ENCODE peak calls at places on chromosomes 1 and 21, in nine cellular contexts. E, N, K, X, B, H, R, M and G are unnamed samples.

GRCh38 chr1:203528098-203528497 is 34.1 kb downstream of the OPTC start:
- DNase-seq in N (no peak), M (no peak), E (no peak), H (no peak), K (no peak), X (no peak), B (no peak), R (no peak), G (no peak)

GRCh38 chr1:160768295-160768657 is 27.7 kb upstream of the LY9 start:
- DNase-seq in E (no peak), R (no peak), B (no peak), H (no peak), N (no peak), K (peak), X (peak), M (peak), G (peak)

GRCh38 chr1:59393211-59394180 is 96.6 kb downstream of the FGGY start:
- DNase-seq in R (no peak), M (peak), B (no peak), N (peak), E (no peak), H (peak), X (no peak), K (peak), G (no peak)

GRCh38 chr1:57724535-57724934 is 300.7 kb upstream of the DAB1 start:
- DNase-seq in N (no peak), H (no peak), E (no peak), R (no peak), K (no peak), M (no peak), X (no peak), B (no peak), G (no peak)

GRCh38 chr1:24107462-24108225 is 4.3 kb downstream of the MYOM3 start:
- DNase-seq in K (peak), N (no peak), B (peak), R (no peak), X (no peak), H (no peak), M (peak), E (no peak), G (no peak)

GRCh38 chr1:167746013-167746672 is 24.4 kb downstream of the MPZL1 start:
- DNase-seq in E (no peak), B (no peak), R (no peak), N (no peak), X (no peak), M (no peak), H (no peak), K (no peak), G (no peak)

GRCh38 chr21:36910581-36911307 is 55.7 kb downstream of the HLCS start:
- DNase-seq in X (no peak), H (no peak), B (no peak), N (no peak), M (no peak), K (no peak), R (no peak), E (no peak), G (no peak)

GRCh38 chr1:33220701-33221384 is 35.4 kb upstream of the ZNF362 start:
- DNase-seq in M (no peak), R (no peak), E (no peak), B (no peak), H (no peak), K (no peak), X (no peak), N (no peak), G (no peak)

GRCh38 chr21:44853601-44854390 is 19.7 kb downstream of the PTTG1IP start:
- DNase-seq in K (no peak), B (no peak), H (no peak), M (peak), E (no peak), X (no peak), N (no peak), R (no peak), G (peak)

GRCh38 chr1:198937231-198938031 is 298.6 kb downstream of the PTPRC start:
- DNase-seq in X (peak), B (peak), E (no peak), N (no peak), M (peak), R (peak), K (peak), H (no peak), G (peak)

GRCh38 chr1:22665752-22666151 is 12.7 kb downstream of the C1QB start:
- DNase-seq in N (no peak), E (no peak), M (peak), K (no peak), H (no peak), B (peak), X (peak), R (no peak), G (peak)

GRCh38 chr1:214439352-214440119 is 111.9 kb downstream of the PTPN14 start:
- DNase-seq in H (peak), X (peak), M (peak), K (peak), B (no peak), R (peak), N (no peak), E (no peak), G (peak)

GRCh38 chr1:3695326-3696217 is 43.3 kb downstream of the TP73 start:
- DNase-seq in M (peak), N (no peak), R (peak), X (peak), E (no peak), B (peak), H (peak), K (peak), G (peak)

GRCh38 chr21:38319781-38320180 is 63.0 kb downstream of the KCNJ15 start:
- DNase-seq in M (no peak), N (no peak), X (no peak), K (no peak), E (no peak), R (no peak), B (no peak), H (no peak), G (no peak)

GRCh38 chr21:34528131-34528561 is 16.1 kb upstream of the KCNE1 start:
- DNase-seq in K (no peak), N (no peak), R (no peak), X (no peak), M (no peak), B (no peak), E (no peak), H (no peak), G (no peak)

GRCh38 chr1:34695580-34695979 is 59.3 kb upstream of the GJB5 start:
- DNase-seq in X (no peak), M (no peak), E (no peak), N (no peak), R (no peak), K (no peak), H (no peak), B (no peak), G (no peak)

GRCh38 chr1:33713058-33713877 is 150.6 kb upstream of the HMGB4 start:
- DNase-seq in K (no peak), N (no peak), H (no peak), R (no peak), X (no peak), M (no peak), E (no peak), B (no peak), G (no peak)

GRCh38 chr1:156136970-156137483 is 16.4 kb upstream of the SEMA4A start:
- DNase-seq in R (no peak), B (no peak), M (no peak), N (no peak), H (no peak), X (no peak), K (no peak), E (no peak), G (no peak)

GRCh38 chr1:236957235-236957634 is 47.0 kb downstream of the MT1HL1 start:
- DNase-seq in X (no peak), H (no peak), K (no peak), M (no peak), N (no peak), B (no peak), E (no peak), R (no peak), G (no peak)

GRCh38 chr1:247291835-247292561 is 36.1 kb downstream of the VN1R5 start:
- DNase-seq in R (no peak), N (peak), K (no peak), E (no peak), H (no peak), B (no peak), X (no peak), M (no peak), G (no peak)

GRCh38 chr1:156707486-156708244 is 2.3 kb upstream of the CRABP2 start:
- DNase-seq in M (no peak), X (no peak), K (no peak), R (no peak), B (no peak), N (no peak), H (no peak), E (no peak), G (no peak)

GRCh38 chr1:211155040-211155439 is 21.1 kb upstream of the KCNH1 start:
- DNase-seq in X (no peak), H (no peak), E (no peak), M (no peak), B (no peak), R (no peak), K (no peak), N (no peak), G (no peak)

GRCh38 chr1:51671527-51672325 is 54.8 kb downstream of the OSBPL9 start:
- DNase-seq in E (no peak), X (no peak), B (peak), H (no peak), N (no peak), M (no peak), R (no peak), K (no peak), G (no peak)

GRCh38 chr1:170586321-170586855 is 54.4 kb downstream of the GORAB start:
- DNase-seq in N (peak), E (no peak), K (no peak), B (no peak), H (no peak), R (no peak), X (no peak), M (no peak), G (no peak)

GRCh38 chr1:209937996-209938959 is at the start of gene SYT14:
- DNase-seq in B (peak), H (no peak), X (no peak), E (no peak), R (no peak), K (peak), N (no peak), M (no peak), G (peak)

GRCh38 chr1:93805027-93805426 is 74.0 kb downstream of the DNTTIP2 start:
- DNase-seq in R (no peak), N (no peak), H (no peak), X (no peak), M (no peak), B (no peak), E (no peak), K (no peak), G (no peak)

GRCh38 chr1:184112176-184112948 is 60.8 kb downstream of the TSEN15 start:
- DNase-seq in M (no peak), X (no peak), K (no peak), R (no peak), B (no peak), H (no peak), E (no peak), N (no peak), G (no peak)

GRCh38 chr21:19922122-19922521 is 1076.1 kb upstream of the NCAM2 start:
- DNase-seq in X (no peak), N (no peak), M (no peak), B (no peak), E (no peak), H (no peak), R (no peak), K (no peak), G (no peak)

GRCh38 chr1:3491291-3492246 is 37.1 kb downstream of the ARHGEF16 start:
- DNase-seq in R (peak), X (peak), H (peak), K (peak), B (no peak), M (peak), E (no peak), N (peak), G (peak)

GRCh38 chr1:30898031-30898815 is 10.3 kb downstream of the SDC3 start:
- DNase-seq in X (no peak), R (no peak), N (no peak), B (no peak), H (no peak), E (no peak), K (no peak), M (no peak), G (peak)

GRCh38 chr21:41868062-41868710 is 11.0 kb downstream of the PRDM15 start:
- DNase-seq in X (no peak), B (no peak), N (no peak), M (peak), H (no peak), R (no peak), K (no peak), E (no peak), G (no peak)

GRCh38 chr1:167447521-167448136 is 70.7 kb downstream of the CD247 start:
- DNase-seq in H (no peak), X (peak), R (no peak), N (no peak), B (peak), K (no peak), M (peak), E (no peak), G (peak)

GRCh38 chr1:3788756-3789420 is 7.4 kb downstream of the LRRC47 start:
- DNase-seq in M (no peak), N (no peak), X (no peak), B (no peak), H (no peak), R (no peak), K (no peak), E (no peak), G (no peak)

GRCh38 chr1:16302709-16303627 is 49.3 kb downstream of the FBXO42 start:
- DNase-seq in H (no peak), K (no peak), E (no peak), X (peak), N (no peak), R (no peak), M (no peak), B (no peak), G (peak)

DNA sequence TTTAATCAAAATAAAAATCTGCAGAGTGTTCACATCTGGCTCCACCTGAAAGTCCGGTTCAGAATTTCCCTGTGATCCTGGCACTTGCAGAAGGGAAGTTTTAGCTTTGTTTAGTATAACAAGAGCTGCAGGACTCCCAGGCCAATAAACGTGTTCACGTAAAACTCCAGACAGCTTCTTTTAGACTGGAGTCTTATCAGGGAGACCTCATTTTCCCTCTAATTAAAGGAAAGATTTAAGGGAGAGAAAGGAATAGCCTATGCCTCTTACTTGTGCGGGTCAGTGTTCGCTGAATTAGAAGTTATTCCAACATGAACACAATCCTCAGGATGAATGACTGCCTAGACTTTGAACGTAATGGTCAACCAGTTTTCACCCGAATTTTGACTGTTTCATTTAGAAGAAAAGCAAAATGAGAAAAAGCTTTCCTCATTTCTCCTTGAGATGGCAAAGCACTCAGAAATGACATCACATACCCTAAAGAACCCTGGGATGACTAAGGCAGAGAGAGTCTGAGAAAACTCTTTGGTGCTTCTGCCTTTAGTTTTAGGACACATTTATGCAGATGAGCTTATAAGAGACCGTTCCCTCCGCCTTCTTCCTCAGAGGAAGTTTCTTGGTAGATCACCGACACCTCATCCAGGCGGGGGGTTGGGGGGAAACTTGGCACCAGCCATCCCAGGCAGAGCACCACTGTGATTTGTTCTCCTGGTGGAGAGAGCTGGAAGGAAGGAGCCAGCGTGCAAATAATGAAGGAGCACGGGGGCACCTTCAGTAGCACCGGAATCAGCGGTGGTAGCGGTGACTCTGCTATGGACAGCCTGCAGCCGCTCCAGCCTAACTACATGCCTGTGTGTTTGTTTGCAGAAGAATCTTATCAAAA is 202.1 kb upstream of the SGIP1 start:
- DNase-seq in B (peak), K (peak), N (peak), R (no peak), E (no peak), X (peak), M (peak), H (peak), G (no peak)
- TF ChIP-seq POLR2A in B (no peak), K (peak), N (peak), R (peak), E (no peak), X (no peak), M (peak), H (no peak), G (no peak)

GRCh38 chr1:43453442-43454269 is at the start of gene HYI:
- DNase-seq in K (peak), X (peak), B (peak), N (peak), H (peak), E (no peak), M (peak), R (peak), G (peak)
- TF ChIP-seq POLR2A in K (no peak), X (no peak), B (peak), N (no peak), H (no peak), E (no peak), M (peak), R (peak), G (no peak)

DNA sequence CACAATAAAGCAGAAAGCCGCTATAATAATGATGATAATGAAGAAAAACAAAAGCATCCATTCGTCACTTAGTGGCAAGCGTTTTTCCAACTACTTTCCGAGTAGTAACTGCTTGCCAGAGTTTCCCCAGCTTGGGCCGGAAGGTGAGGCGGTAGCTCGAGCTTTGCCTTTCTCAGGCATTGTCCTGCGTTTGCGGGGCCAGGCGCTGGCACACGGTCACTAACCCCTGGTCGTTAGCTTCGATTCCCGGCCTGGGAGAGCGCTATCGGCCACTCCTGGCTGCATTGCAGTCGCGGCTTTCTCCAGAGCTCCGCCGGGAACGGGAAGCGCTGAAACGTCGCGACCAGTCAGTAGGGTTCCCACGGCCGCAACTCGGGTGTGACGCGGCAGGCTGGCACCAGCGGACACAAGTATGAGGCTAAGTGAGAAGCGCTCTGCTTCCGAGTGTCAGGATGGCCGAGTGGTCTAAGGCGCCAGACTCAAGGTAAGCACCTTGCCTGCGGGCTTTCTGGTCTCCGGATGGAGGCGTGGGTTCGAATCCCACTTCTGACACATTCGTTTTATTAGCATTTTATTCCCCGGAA is 14.6 kb upstream of the ZNF692 start:
- DNase-seq in K (peak), B (peak), X (peak), M (peak), R (peak), H (peak), N (peak), E (peak), G (peak)
- TF ChIP-seq POLR2A in K (peak), B (no peak), X (peak), M (peak), R (peak), H (peak), N (peak), E (no peak), G (peak)

GRCh38 chr1:109595540-109595939 is 23.9 kb downstream of the GNAT2 start:
- DNase-seq in M (no peak), H (no peak), R (no peak), N (no peak), X (no peak), E (no peak), K (no peak), B (no peak), G (no peak)
- TF ChIP-seq POLR2A in M (no peak), H (no peak), R (no peak), N (no peak), X (no peak), E (no peak), K (no peak), B (no peak), G (no peak)

GRCh38 chr1:164716992-164717703 is 158.2 kb downstream of the PBX1 start:
- DNase-seq in R (no peak), H (no peak), X (peak), K (no peak), N (no peak), B (peak), E (no peak), M (no peak), G (peak)
- TF ChIP-seq POLR2A in R (no peak), H (no peak), X (no peak), K (no peak), N (no peak), B (no peak), E (no peak), M (no peak), G (no peak)

GRCh38 chr1:86152887-86153286 is 3.7 kb downstream of the COL24A1 start:
- DNase-seq in N (no peak), M (no peak), B (no peak), X (no peak), K (no peak), R (no peak), H (no peak), E (no peak), G (no peak)

GRCh38 chr1:86155061-86155806 is 1.3 kb downstream of the COL24A1 start:
- DNase-seq in H (no peak), R (peak), X (no peak), N (peak), B (no peak), M (no peak), K (no peak), E (no peak), G (no peak)

GRCh38 chr1:86156571-86157455 is at the start of gene COL24A1:
- DNase-seq in K (no peak), H (peak), B (no peak), R (peak), X (peak), N (peak), M (peak), E (no peak), G (peak)

GRCh38 chr1:86154581-86155060 is 2.0 kb downstream of the COL24A1 start:
- DNase-seq in B (no peak), R (no peak), N (peak), M (no peak), E (no peak), K (no peak), X (peak), H (no peak), G (no peak)

GRCh38 chr1:86155807-86156561 is 588 bp downstream of the COL24A1 start:
- DNase-seq in H (no peak), R (peak), E (no peak), X (no peak), K (no peak), M (peak), N (peak), B (no peak), G (no peak)
- TF ChIP-seq POLR2A in H (no peak), R (no peak), E (no peak), X (no peak), K (no peak), M (no peak), N (no peak), B (no peak), G (no peak)

GRCh38 chr1:200619894-200620272 is 668 bp downstream of the KIF14 start:
- DNase-seq in E (no peak), X (no peak), B (no peak), H (no peak), R (no peak), M (no peak), K (no peak), N (no peak), G (peak)

GRCh38 chr1:200624679-200625335 is 4.3 kb upstream of the KIF14 start:
- DNase-seq in M (no peak), X (no peak), E (no peak), H (no peak), K (no peak), R (no peak), B (no peak), N (no peak), G (no peak)

GRCh38 chr1:200625381-200625824 is 4.9 kb upstream of the KIF14 start:
- DNase-seq in X (no peak), K (no peak), E (no peak), N (no peak), R (no peak), H (no peak), B (peak), M (no peak), G (no peak)

GRCh38 chr1:200620273-200621131 is at the start of gene KIF14:
- DNase-seq in B (peak), K (peak), H (peak), N (peak), X (peak), R (peak), M (peak), E (peak), G (peak)
- TF ChIP-seq POLR2A in B (peak), K (no peak), H (no peak), N (no peak), X (peak), R (peak), M (no peak), E (no peak), G (peak)